ENCODE peak calls at places on chromosomes 7 and 10, in seven cellular contexts. D is neuronal stem cell, N is left ventricle myocardium inferior, F is right atrium auricular region, Q is Peyer's patch, R is K562, T is A673. X is an unnamed sample. For H3K27me3, the result is how much of the 10 kb centered on the place peaks cover.

GRCh38 chr10:11205026-11205772 is 187.5 kb downstream of the CELF2 start:
- DNase-seq in T (no peak), Q (no peak), F (no peak), N (no peak), R (no peak), D (no peak), X (no peak)

GRCh38 chr7:40885503-40885902 is 750.7 kb downstream of the SUGCT start:
- DNase-seq in T (no peak), R (no peak), N (no peak), F (no peak), Q (no peak), D (no peak), X (no peak)

GRCh38 chr10:92750788-92751533 is 61.2 kb downstream of the HHEX start:
- DNase-seq in T (peak), F (no peak), D (no peak), N (no peak), R (no peak), Q (no peak), X (no peak)

GRCh38 chr7:15620491-15621185 is 58.8 kb upstream of the AGMO start:
- DNase-seq in R (no peak), T (no peak), Q (no peak), F (no peak), D (no peak), N (no peak), X (no peak)

GRCh38 chr7:80428161-80429054 is 83.5 kb downstream of the GNAT3 start:
- DNase-seq in N (no peak), D (peak), T (peak), R (no peak), F (no peak), Q (no peak), X (no peak)

GRCh38 chr7:130982160-130982638 is 248.2 kb upstream of the KLF14 start:
- DNase-seq in R (peak), D (peak), N (no peak), Q (no peak), F (no peak), T (peak), X (no peak)

GRCh38 chr10:117896517-117896916 is 150.2 kb downstream of the RAB11FIP2 start:
- DNase-seq in D (no peak), Q (no peak), R (peak), F (no peak), T (peak), N (no peak), X (no peak)

GRCh38 chr7:75993689-75994387 is 557 bp downstream of the TMEM120A start:
- DNase-seq in F (peak), R (peak), D (peak), Q (peak), T (peak), N (peak), X (peak)

GRCh38 chr7:159019111-159019510 is 125.6 kb downstream of the VIPR2 start:
- DNase-seq in F (no peak), D (no peak), N (peak), Q (no peak), R (no peak), T (peak), X (no peak)

GRCh38 chr10:88080213-88080612 is 216.8 kb downstream of the PTEN start:
- DNase-seq in Q (no peak), R (no peak), D (no peak), N (no peak), T (no peak), F (no peak), X (no peak)

GRCh38 chr10:69405221-69405620 is 11.5 kb downstream of the TACR2 start:
- DNase-seq in T (no peak), Q (no peak), F (no peak), D (no peak), R (no peak), N (no peak), X (no peak)

GRCh38 chr10:93893646-93894515 is at the start of gene SLC35G1:
- DNase-seq in N (peak), R (peak), T (peak), F (peak), D (peak), Q (peak), X (peak)

GRCh38 chr7:71612892-71613291 is 480.9 kb downstream of the GALNT17 start:
- DNase-seq in R (no peak), N (peak), Q (no peak), F (no peak), T (no peak), D (no peak), X (no peak)

GRCh38 chr10:84540617-84541288 is 212.4 kb downstream of the CCSER2 start:
- DNase-seq in F (no peak), N (peak), R (peak), Q (peak), T (peak), D (peak), X (peak)

GRCh38 chr10:101774589-101775272 is 1.2 kb downstream of the FGF8 start:
- DNase-seq in R (no peak), T (no peak), D (no peak), Q (no peak), N (no peak), F (no peak), X (peak)

GRCh38 chr10:101773923-101774588 is 1.9 kb downstream of the FGF8 start:
- DNase-seq in Q (no peak), T (no peak), N (no peak), D (no peak), R (no peak), F (no peak), X (no peak)

GRCh38 chr10:101777857-101778145 is 1.9 kb upstream of the FGF8 start:
- DNase-seq in R (no peak), N (no peak), F (no peak), T (no peak), Q (no peak), D (no peak), X (no peak)

GRCh38 chr10:101777085-101777856 is 1.4 kb upstream of the FGF8 start:
- DNase-seq in D (no peak), T (no peak), R (no peak), F (no peak), N (no peak), Q (no peak), X (no peak)

GRCh38 chr10:101775273-101776131 is at the start of gene FGF8:
- DNase-seq in D (no peak), Q (no peak), N (no peak), T (no peak), F (no peak), R (no peak), X (no peak)
- H3K27me3 ChIP-seq in D (under half), Q (half or more), N (half or more), T (under half), F (under half), R (under half), X (under half)

GRCh38 chr10:8873310-8873709 is 818.8 kb downstream of the GATA3 start:
- DNase-seq in T (peak), F (no peak), N (no peak), R (no peak), D (no peak), Q (no peak), X (no peak)
- H3K4me3 ChIP-seq in T (no peak), F (no peak), N (no peak), R (no peak), D (no peak), Q (no peak), X (no peak)

DNA sequence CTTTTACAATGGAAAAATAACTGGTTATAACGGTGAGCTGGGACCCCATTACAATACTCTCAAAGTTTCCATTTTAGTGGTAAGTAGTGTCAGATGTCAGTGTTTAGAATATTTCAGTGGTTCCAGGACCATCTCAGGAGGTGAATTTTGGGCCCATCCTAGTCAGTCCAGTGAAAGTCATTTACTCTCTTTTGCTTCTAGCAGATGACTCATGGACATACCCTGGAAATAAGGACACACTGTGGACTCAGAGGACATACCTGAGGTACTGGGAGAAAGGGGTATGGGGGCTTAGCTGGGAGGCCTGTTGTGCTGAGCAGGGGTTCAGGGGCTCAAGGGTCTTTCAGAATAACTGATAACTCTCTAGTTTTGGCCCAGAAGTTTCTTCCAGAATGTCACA is 618 bp upstream of the GIMAP4 start:
- DNase-seq in T (no peak), Q (no peak), F (no peak), N (no peak), D (no peak), R (no peak), X (no peak)
- H3K27me3 ChIP-seq in T (under half), Q (under half), F (under half), N (under half), D (under half), R (under half), X (under half)

DNA sequence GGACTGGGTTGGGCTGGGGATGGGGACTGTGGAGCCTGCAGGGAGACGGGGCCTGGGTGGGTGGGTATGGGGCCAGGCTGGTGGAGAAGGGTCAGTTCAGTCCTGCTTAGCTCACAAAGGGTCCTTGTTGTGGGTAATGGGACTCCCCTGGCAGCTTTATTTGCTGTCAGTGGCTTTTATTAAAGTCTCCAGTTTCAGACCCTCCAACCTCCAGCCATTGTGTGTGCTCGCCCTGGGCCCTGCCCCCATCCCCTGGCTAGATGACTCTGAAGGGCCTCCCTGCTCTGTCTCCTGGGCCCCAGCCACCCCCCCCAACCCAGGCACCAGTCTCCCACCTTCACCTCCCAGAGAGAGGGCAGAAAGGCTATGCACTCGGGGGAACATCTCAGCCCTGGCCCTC is 44.4 kb upstream of the SLF2 start:
- DNase-seq in Q (no peak), F (no peak), N (no peak), R (no peak), T (no peak), D (no peak), X (no peak)
- H3K4me3 ChIP-seq in Q (no peak), F (no peak), N (no peak), R (no peak), T (no peak), D (no peak), X (no peak)

GRCh38 chr7:137669706-137670105 is 177.1 kb downstream of the DGKI start:
- DNase-seq in F (no peak), R (no peak), Q (no peak), D (no peak), N (no peak), T (no peak), X (no peak)
- H3K27me3 ChIP-seq in F (under half), R (under half), Q (under half), D (under half), N (under half), T (under half), X (under half)

DNA sequence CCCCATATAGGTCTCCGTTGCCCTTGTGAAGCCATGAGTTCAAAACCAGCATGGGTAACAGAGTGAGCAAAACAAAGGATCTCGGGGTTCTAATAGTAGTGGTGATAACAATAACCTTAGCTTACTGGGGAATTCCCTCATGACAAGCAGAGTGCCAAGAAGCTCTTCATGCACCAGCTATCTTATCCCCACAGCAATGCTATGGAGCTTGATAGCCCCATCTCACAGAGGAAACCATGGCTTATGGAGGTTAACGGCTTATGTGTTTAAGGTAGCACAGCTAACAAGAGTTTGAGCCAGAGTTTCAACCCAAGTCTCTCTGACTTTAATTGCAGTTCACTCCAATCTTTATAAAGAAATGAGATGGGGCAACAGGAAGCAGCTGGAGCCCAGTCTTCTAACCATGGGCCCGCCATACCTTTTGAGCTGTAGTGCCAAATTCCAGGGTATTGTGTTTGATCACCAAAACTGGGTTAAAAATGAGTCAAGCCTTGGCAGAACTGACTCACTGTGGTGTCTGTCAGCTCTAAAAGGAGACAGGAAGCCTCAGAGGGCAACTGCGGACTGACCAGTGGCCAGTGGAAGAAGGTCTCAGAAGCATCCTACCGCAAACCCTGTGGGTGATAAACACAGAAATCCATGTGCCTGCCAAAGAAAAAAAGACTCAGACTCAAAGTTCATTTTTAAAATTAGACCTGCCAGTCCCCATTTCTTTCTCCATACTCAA is 16.5 kb upstream of the PLAU start:
- DNase-seq in D (no peak), T (no peak), R (no peak), N (no peak), F (no peak), Q (peak), X (no peak)
- H3K4me3 ChIP-seq in D (no peak), T (no peak), R (no peak), N (no peak), F (no peak), Q (no peak), X (no peak)

GRCh38 chr10:62817763-62818425 is 1.7 kb upstream of the EGR2 start:
- DNase-seq in N (peak), R (peak), D (peak), T (peak), Q (peak), F (peak), X (peak)
- H3K27me3 ChIP-seq in N (half or more), R (under half), D (half or more), T (under half), Q (under half), F (under half), X (under half)

DNA sequence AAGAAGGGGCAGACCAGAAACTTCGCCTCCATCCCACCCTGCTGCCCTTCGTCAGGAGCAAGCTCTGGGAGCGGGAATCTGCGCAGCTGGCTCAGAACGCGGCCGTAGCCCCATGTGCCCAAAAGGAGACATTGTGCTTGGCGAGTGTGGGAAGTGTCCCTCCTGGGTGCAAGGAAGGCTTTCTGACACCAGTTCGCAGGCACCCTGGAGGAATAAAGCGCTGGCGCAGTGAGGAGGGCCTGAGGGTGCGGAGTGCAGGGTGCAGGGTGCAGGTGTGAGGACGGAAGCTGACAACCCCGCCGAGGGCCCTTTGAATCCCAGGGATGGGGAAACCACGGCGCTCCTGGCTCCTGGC is 811 bp downstream of the SLIT1 start:
- DNase-seq in T (no peak), R (no peak), F (no peak), D (no peak), N (no peak), Q (no peak), X (no peak)
- H3K4me3 ChIP-seq in T (no peak), R (no peak), F (no peak), D (no peak), N (no peak), Q (no peak), X (no peak)

GRCh38 chr10:22323538-22324305 is 2.8 kb downstream of the BMI1 start:
- DNase-seq in T (no peak), F (no peak), Q (no peak), R (no peak), N (no peak), D (no peak), X (no peak)

GRCh38 chr10:22325948-22326702 is 5.2 kb downstream of the BMI1 start:
- DNase-seq in F (no peak), R (no peak), D (no peak), Q (no peak), N (no peak), T (no peak), X (no peak)

GRCh38 chr10:22324413-22324812 is 3.5 kb downstream of the BMI1 start:
- DNase-seq in D (no peak), F (no peak), R (no peak), N (no peak), T (no peak), Q (no peak), X (no peak)

GRCh38 chr10:22325272-22325947 is 4.5 kb downstream of the BMI1 start:
- DNase-seq in N (peak), T (peak), Q (peak), F (peak), R (peak), D (peak), X (peak)

DNA sequence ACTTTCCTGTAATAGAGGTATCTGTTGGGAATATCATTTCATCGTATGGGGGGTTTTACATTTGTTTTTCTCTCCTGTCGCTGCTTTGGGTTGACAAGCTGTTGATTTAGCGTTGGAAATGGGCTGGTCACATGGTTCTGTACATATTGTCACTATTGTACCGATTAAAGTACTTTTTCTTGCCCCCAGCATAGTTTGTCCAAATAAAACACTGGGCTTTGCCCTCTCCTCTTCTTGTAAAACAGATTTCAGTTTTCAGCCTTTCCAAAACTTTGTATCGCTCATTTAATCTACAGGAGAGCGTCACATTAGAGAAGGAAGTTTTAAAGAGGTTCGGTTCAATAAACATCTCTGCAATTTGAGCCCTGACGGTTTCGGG is 4.0 kb downstream of the BMI1 start:
- DNase-seq in Q (no peak), D (no peak), T (no peak), N (no peak), R (no peak), F (no peak), X (no peak)
- H3K27me3 ChIP-seq in Q (under half), D (under half), T (under half), N (under half), R (under half), F (under half), X (under half)

GRCh38 chr10:690227-691161 is 1.0 kb upstream of the DIP2C start:
- DNase-seq in D (no peak), R (no peak), N (no peak), T (no peak), Q (no peak), F (no peak), X (no peak)
- H3K4me3 ChIP-seq in D (peak), R (no peak), N (peak), T (peak), Q (peak), F (peak), X (peak)